ENCODE peak calls at places on chromosome 15, in six cellular contexts. U, K, Q, T, Z and V are unnamed samples.

GRCh38 chr15:20357139-20358065 is 184.2 kb downstream of the GOLGA6L6 start:
- DNase-seq in Z (no peak), Q (no peak), K (peak), T (no peak), U (no peak), V (peak)

GRCh38 chr15:28002867-28003266 is 96.2 kb downstream of the OCA2 start:
- DNase-seq in T (no peak), Z (no peak), Q (no peak), K (no peak), U (no peak), V (no peak)

GRCh38 chr15:85625856-85626255 is 168.9 kb downstream of the KLHL25 start:
- DNase-seq in U (peak), T (no peak), Q (peak), Z (no peak), K (no peak), V (no peak)

GRCh38 chr15:58462547-58462946 is 30.8 kb downstream of the LIPC start:
- DNase-seq in Q (no peak), T (no peak), Z (no peak), K (peak), U (no peak), V (peak)

GRCh38 chr15:33200444-33200843 is 5.9 kb upstream of the FMN1 start:
- DNase-seq in Q (no peak), T (no peak), U (no peak), K (peak), Z (no peak), V (no peak)

GRCh38 chr15:68586274-68586961 is 7.6 kb downstream of the CORO2B start:
- DNase-seq in K (no peak), T (no peak), Q (no peak), U (no peak), Z (no peak), V (no peak)

GRCh38 chr15:80984856-80985255 is 4.8 kb downstream of the MESD start:
- DNase-seq in T (no peak), K (no peak), Q (peak), Z (no peak), U (no peak), V (no peak)

GRCh38 chr15:67130166-67130565 is 64.8 kb downstream of the SMAD3 start:
- DNase-seq in Q (no peak), U (no peak), K (peak), T (no peak), Z (no peak), V (no peak)

GRCh38 chr15:33125883-33126535 is 68.5 kb downstream of the FMN1 start:
- DNase-seq in T (no peak), Z (no peak), U (peak), K (no peak), Q (no peak), V (no peak)

GRCh38 chr15:50633653-50634052 is 52.9 kb downstream of the TRPM7 start:
- DNase-seq in Z (no peak), Q (no peak), U (no peak), K (no peak), T (no peak), V (no peak)

GRCh38 chr15:42385980-42386695 is 26.8 kb downstream of the CAPN3 start:
- DNase-seq in Z (no peak), K (peak), T (no peak), Q (no peak), U (no peak), V (no peak)

GRCh38 chr15:57183614-57184344 is 192.5 kb upstream of the CGNL1 start:
- DNase-seq in K (no peak), Z (no peak), T (no peak), Q (no peak), U (no peak), V (no peak)